ENCODE peak calls at places on chromosomes 4 and X, in six cellular contexts. One of them, this sample, is unnamed.

GRCh38 chr4:7395635-7396034 is 39.1 kb downstream of the PSAPL1 start:
- DNase-seq in esophagus squamous epithelium: no peak
- DNase-seq in activated CD8-positive, alpha-beta T cell treated with anti-CD3 and anti-CD28 coated beads for 36 hours: no peak
- DNase-seq in Caco-2: no peak
- DNase-seq in CD8-positive, alpha-beta T cell: no peak
- DNase-seq in bronchial epithelial cell: no peak
- DNase-seq in this sample: no peak

GRCh38 chr4:114907514-114908099 is 205.8 kb downstream of the NDST4 start:
- DNase-seq in CD8-positive, alpha-beta T cell: no peak
- DNase-seq in activated CD8-positive, alpha-beta T cell treated with anti-CD3 and anti-CD28 coated beads for 36 hours: no peak
- DNase-seq in bronchial epithelial cell: no peak
- DNase-seq in esophagus squamous epithelium: no peak
- DNase-seq in Caco-2: no peak
- DNase-seq in this sample: no peak

GRCh38 chr4:15147709-15148651 is 145.7 kb downstream of the CPEB2 start:
- DNase-seq in Caco-2: no peak
- DNase-seq in bronchial epithelial cell: no peak
- DNase-seq in CD8-positive, alpha-beta T cell: no peak
- DNase-seq in activated CD8-positive, alpha-beta T cell treated with anti-CD3 and anti-CD28 coated beads for 36 hours: no peak
- DNase-seq in esophagus squamous epithelium: no peak
- DNase-seq in this sample: no peak

GRCh38 chrX:54447461-54447860 is 7.3 kb downstream of the TSR2 start:
- DNase-seq in bronchial epithelial cell: peak
- DNase-seq in activated CD8-positive, alpha-beta T cell treated with anti-CD3 and anti-CD28 coated beads for 36 hours: no peak
- DNase-seq in CD8-positive, alpha-beta T cell: no peak
- DNase-seq in esophagus squamous epithelium: no peak
- DNase-seq in Caco-2: no peak
- DNase-seq in this sample: no peak

GRCh38 chrX:23980063-23980462 is 46.9 kb downstream of the KLHL15 start:
- DNase-seq in esophagus squamous epithelium: no peak
- DNase-seq in Caco-2: no peak
- DNase-seq in CD8-positive, alpha-beta T cell: no peak
- DNase-seq in activated CD8-positive, alpha-beta T cell treated with anti-CD3 and anti-CD28 coated beads for 36 hours: no peak
- DNase-seq in bronchial epithelial cell: peak
- DNase-seq in this sample: no peak

GRCh38 chr4:16082424-16083216 is 1.2 kb downstream of the PROM1 start:
- DNase-seq in bronchial epithelial cell: no peak
- DNase-seq in CD8-positive, alpha-beta T cell: no peak
- DNase-seq in activated CD8-positive, alpha-beta T cell treated with anti-CD3 and anti-CD28 coated beads for 36 hours: peak
- DNase-seq in Caco-2: peak
- DNase-seq in esophagus squamous epithelium: no peak
- DNase-seq in this sample: peak

GRCh38 chr4:83075696-83076095 is 38.8 kb downstream of the PLAC8 start:
- DNase-seq in bronchial epithelial cell: no peak
- DNase-seq in CD8-positive, alpha-beta T cell: no peak
- DNase-seq in activated CD8-positive, alpha-beta T cell treated with anti-CD3 and anti-CD28 coated beads for 36 hours: no peak
- DNase-seq in esophagus squamous epithelium: no peak
- DNase-seq in Caco-2: no peak
- DNase-seq in this sample: no peak

GRCh38 chr4:183388777-183389176 is 55.7 kb upstream of the CDKN2AIP start:
- DNase-seq in activated CD8-positive, alpha-beta T cell treated with anti-CD3 and anti-CD28 coated beads for 36 hours: no peak
- DNase-seq in esophagus squamous epithelium: no peak
- DNase-seq in CD8-positive, alpha-beta T cell: no peak
- DNase-seq in bronchial epithelial cell: no peak
- DNase-seq in Caco-2: no peak
- DNase-seq in this sample: no peak

GRCh38 chr4:94947681-94948108 is 189.9 kb downstream of the BMPR1B start:
- DNase-seq in esophagus squamous epithelium: no peak
- DNase-seq in activated CD8-positive, alpha-beta T cell treated with anti-CD3 and anti-CD28 coated beads for 36 hours: no peak
- DNase-seq in bronchial epithelial cell: peak
- DNase-seq in Caco-2: peak
- DNase-seq in CD8-positive, alpha-beta T cell: no peak
- DNase-seq in this sample: no peak

GRCh38 chrX:87813566-87813965 is 296.0 kb downstream of the KLHL4 start:
- DNase-seq in bronchial epithelial cell: no peak
- DNase-seq in Caco-2: no peak
- DNase-seq in CD8-positive, alpha-beta T cell: no peak
- DNase-seq in activated CD8-positive, alpha-beta T cell treated with anti-CD3 and anti-CD28 coated beads for 36 hours: no peak
- DNase-seq in esophagus squamous epithelium: no peak
- DNase-seq in this sample: no peak

GRCh38 chr4:111847256-111848108 is 297.8 kb upstream of the FAM241A start:
- DNase-seq in activated CD8-positive, alpha-beta T cell treated with anti-CD3 and anti-CD28 coated beads for 36 hours: no peak
- DNase-seq in CD8-positive, alpha-beta T cell: no peak
- DNase-seq in bronchial epithelial cell: no peak
- DNase-seq in Caco-2: no peak
- DNase-seq in esophagus squamous epithelium: no peak
- DNase-seq in this sample: no peak

GRCh38 chrX:53239474-53239873 is 14.5 kb upstream of the KDM5C start:
- DNase-seq in esophagus squamous epithelium: no peak
- DNase-seq in activated CD8-positive, alpha-beta T cell treated with anti-CD3 and anti-CD28 coated beads for 36 hours: peak
- DNase-seq in bronchial epithelial cell: no peak
- DNase-seq in Caco-2: no peak
- DNase-seq in CD8-positive, alpha-beta T cell: peak
- DNase-seq in this sample: no peak

GRCh38 chrX:275967-276587 is 5.1 kb upstream of the PLCXD1 start:
- DNase-seq in CD8-positive, alpha-beta T cell: peak
- DNase-seq in esophagus squamous epithelium: no peak
- DNase-seq in activated CD8-positive, alpha-beta T cell treated with anti-CD3 and anti-CD28 coated beads for 36 hours: peak
- DNase-seq in bronchial epithelial cell: peak
- DNase-seq in Caco-2: peak
- DNase-seq in this sample: no peak

GRCh38 chr4:24473309-24473721 is 111.0 kb downstream of the DHX15 start:
- DNase-seq in CD8-positive, alpha-beta T cell: no peak
- DNase-seq in esophagus squamous epithelium: no peak
- DNase-seq in Caco-2: no peak
- DNase-seq in activated CD8-positive, alpha-beta T cell treated with anti-CD3 and anti-CD28 coated beads for 36 hours: peak
- DNase-seq in bronchial epithelial cell: peak
- DNase-seq in this sample: no peak

GRCh38 chrX:100654256-100654655 is 10.3 kb downstream of the SRPX2 start:
- DNase-seq in Caco-2: no peak
- DNase-seq in esophagus squamous epithelium: no peak
- DNase-seq in CD8-positive, alpha-beta T cell: no peak
- DNase-seq in bronchial epithelial cell: peak
- DNase-seq in activated CD8-positive, alpha-beta T cell treated with anti-CD3 and anti-CD28 coated beads for 36 hours: no peak
- DNase-seq in this sample: no peak

DNA sequence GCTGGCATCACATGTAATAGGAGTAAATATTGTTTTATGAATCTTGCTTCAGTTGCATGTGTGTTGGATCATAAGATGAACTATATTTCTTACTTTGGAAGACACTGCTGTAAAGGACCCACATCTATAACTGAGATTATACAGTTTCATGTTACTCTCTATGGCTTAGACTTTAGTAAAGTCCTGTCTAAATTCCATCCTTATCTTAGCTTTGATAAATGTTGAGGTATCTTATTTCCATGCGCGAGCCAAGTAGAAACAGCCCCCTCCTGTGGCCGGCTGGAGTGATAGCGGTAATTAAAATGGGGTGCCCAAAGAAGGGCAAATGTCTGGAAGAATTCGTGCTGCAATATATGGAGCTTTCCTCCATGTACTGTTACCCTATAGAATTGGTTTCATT is 43.0 kb downstream of the CCDC158 start:
- DNase-seq in CD8-positive, alpha-beta T cell: peak
- DNase-seq in activated CD8-positive, alpha-beta T cell treated with anti-CD3 and anti-CD28 coated beads for 36 hours: peak
- DNase-seq in bronchial epithelial cell: peak
- DNase-seq in Caco-2: peak
- DNase-seq in esophagus squamous epithelium: no peak
- DNase-seq in this sample: peak
- TF ChIP-seq CTCF in CD8-positive, alpha-beta T cell: peak
- TF ChIP-seq CTCF in activated CD8-positive, alpha-beta T cell treated with anti-CD3 and anti-CD28 coated beads for 36 hours: peak
- TF ChIP-seq CTCF in bronchial epithelial cell: peak
- TF ChIP-seq CTCF in Caco-2: peak
- TF ChIP-seq CTCF in esophagus squamous epithelium: peak
- TF ChIP-seq CTCF in this sample: peak

DNA sequence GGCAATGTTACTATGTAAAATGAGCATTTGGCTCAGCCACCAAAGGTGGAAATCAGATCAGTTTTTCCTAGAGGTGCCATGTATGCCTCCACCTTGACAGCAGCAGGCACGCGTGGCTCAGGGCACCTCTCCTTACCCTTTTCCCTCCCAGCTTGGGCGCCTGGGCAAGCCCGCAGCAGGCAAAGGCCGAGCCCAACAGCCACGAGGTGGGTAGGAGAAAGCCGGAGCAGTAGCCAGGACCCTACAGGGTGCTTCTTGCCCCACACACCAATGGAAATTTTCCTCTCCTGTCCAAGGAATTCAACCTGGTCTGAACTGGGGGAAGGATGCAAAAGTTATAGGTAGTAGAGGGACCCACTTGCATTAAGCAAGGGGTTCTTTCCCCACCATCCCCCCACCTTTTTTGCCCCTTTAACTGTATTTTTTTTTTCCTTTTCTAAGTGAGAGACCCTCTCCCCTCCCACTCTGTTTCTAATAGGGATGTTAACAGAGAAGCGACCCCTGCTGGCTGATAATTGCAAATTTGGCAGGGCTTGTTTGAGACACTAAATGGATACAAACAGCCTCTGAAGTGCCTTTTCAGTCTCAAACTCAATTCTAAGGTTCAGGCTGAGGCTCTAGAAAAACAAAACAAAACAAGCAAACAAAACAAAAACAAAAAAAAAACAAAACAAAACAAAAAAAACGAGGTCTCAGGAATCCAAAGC is 895.1 kb downstream of the PCDH18 start:
- DNase-seq in Caco-2: no peak
- DNase-seq in esophagus squamous epithelium: no peak
- DNase-seq in CD8-positive, alpha-beta T cell: no peak
- DNase-seq in bronchial epithelial cell: no peak
- DNase-seq in activated CD8-positive, alpha-beta T cell treated with anti-CD3 and anti-CD28 coated beads for 36 hours: peak
- DNase-seq in this sample: no peak
- TF ChIP-seq CTCF in Caco-2: peak
- TF ChIP-seq CTCF in esophagus squamous epithelium: no peak
- TF ChIP-seq CTCF in CD8-positive, alpha-beta T cell: no peak
- TF ChIP-seq CTCF in bronchial epithelial cell: peak
- TF ChIP-seq CTCF in activated CD8-positive, alpha-beta T cell treated with anti-CD3 and anti-CD28 coated beads for 36 hours: no peak
- TF ChIP-seq CTCF in this sample: peak

GRCh38 chrX:40411350-40412111 is 169.2 kb upstream of the ATP6AP2 start:
- DNase-seq in Caco-2: no peak
- DNase-seq in CD8-positive, alpha-beta T cell: no peak
- DNase-seq in bronchial epithelial cell: no peak
- DNase-seq in esophagus squamous epithelium: no peak
- DNase-seq in activated CD8-positive, alpha-beta T cell treated with anti-CD3 and anti-CD28 coated beads for 36 hours: peak
- DNase-seq in this sample: no peak
- TF ChIP-seq CTCF in Caco-2: no peak
- TF ChIP-seq CTCF in CD8-positive, alpha-beta T cell: no peak
- TF ChIP-seq CTCF in bronchial epithelial cell: no peak
- TF ChIP-seq CTCF in esophagus squamous epithelium: no peak
- TF ChIP-seq CTCF in activated CD8-positive, alpha-beta T cell treated with anti-CD3 and anti-CD28 coated beads for 36 hours: no peak
- TF ChIP-seq CTCF in this sample: no peak

GRCh38 chrX:98380106-98380505 is 1496.4 kb downstream of the RPA4 start:
- DNase-seq in esophagus squamous epithelium: no peak
- DNase-seq in CD8-positive, alpha-beta T cell: no peak
- DNase-seq in Caco-2: no peak
- DNase-seq in bronchial epithelial cell: no peak
- DNase-seq in activated CD8-positive, alpha-beta T cell treated with anti-CD3 and anti-CD28 coated beads for 36 hours: no peak
- DNase-seq in this sample: peak

GRCh38 chrX:98380556-98380955 is 1496.8 kb downstream of the RPA4 start:
- DNase-seq in bronchial epithelial cell: no peak
- DNase-seq in Caco-2: no peak
- DNase-seq in esophagus squamous epithelium: no peak
- DNase-seq in CD8-positive, alpha-beta T cell: no peak
- DNase-seq in activated CD8-positive, alpha-beta T cell treated with anti-CD3 and anti-CD28 coated beads for 36 hours: no peak
- DNase-seq in this sample: peak

DNA sequence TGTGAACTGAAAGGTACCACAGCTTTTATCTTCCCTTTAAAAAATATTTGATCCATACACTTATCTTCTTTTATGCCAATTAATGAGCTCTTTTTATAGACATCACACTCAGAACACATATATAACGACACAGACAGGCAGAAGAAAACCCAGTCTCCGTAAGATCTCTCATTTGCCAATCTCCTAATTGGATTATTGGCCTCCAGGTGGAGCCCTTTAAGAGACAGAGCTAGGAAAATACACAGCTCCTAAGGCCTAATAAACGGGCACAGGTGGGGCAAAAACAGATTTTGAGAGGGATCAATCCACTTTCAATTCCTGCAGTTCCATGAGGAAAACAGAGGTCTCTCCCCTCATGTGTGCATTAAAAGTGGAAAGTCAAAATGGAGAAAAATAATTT is 1495.4 kb downstream of the RPA4 start:
- DNase-seq in bronchial epithelial cell: no peak
- DNase-seq in activated CD8-positive, alpha-beta T cell treated with anti-CD3 and anti-CD28 coated beads for 36 hours: no peak
- DNase-seq in CD8-positive, alpha-beta T cell: no peak
- DNase-seq in esophagus squamous epithelium: no peak
- DNase-seq in Caco-2: no peak
- DNase-seq in this sample: no peak
- TF ChIP-seq CTCF in bronchial epithelial cell: no peak
- TF ChIP-seq CTCF in activated CD8-positive, alpha-beta T cell treated with anti-CD3 and anti-CD28 coated beads for 36 hours: no peak
- TF ChIP-seq CTCF in CD8-positive, alpha-beta T cell: no peak
- TF ChIP-seq CTCF in esophagus squamous epithelium: no peak
- TF ChIP-seq CTCF in Caco-2: no peak
- TF ChIP-seq CTCF in this sample: peak

This sample was measured in progenitor cell of endocrine pancreas.